ENCODE peak calls at places on chromosome 1, in six cellular contexts. P, Y, L, X, R and W are unnamed samples.

GRCh38 chr1:198653815-198654413 is 15.1 kb downstream of the PTPRC start:
- DNase-seq in R (no peak), L (no peak), Y (no peak), P (no peak), X (no peak), W (no peak)

GRCh38 chr1:119101563-119101962 is 38.9 kb downstream of the WARS2 start:
- DNase-seq in Y (peak; percentile 99), L (no peak), X (no peak), R (no peak), P (no peak), W (peak; percentile 74)

GRCh38 chr1:162088281-162088969 is 18.9 kb downstream of the NOS1AP start:
- DNase-seq in Y (no peak), P (no peak), R (no peak), X (no peak), L (no peak), W (no peak)

GRCh38 chr1:30415171-30415940 is 308.0 kb downstream of the MATN1 start:
- DNase-seq in L (no peak), R (no peak), Y (no peak), P (no peak), X (no peak), W (no peak)

GRCh38 chr1:155981266-155982088 is 3.1 kb upstream of the ARHGEF2 start:
- DNase-seq in L (peak; percentile 68), X (peak; percentile 59), Y (peak; percentile 99), R (peak; percentile 27), P (no peak), W (no peak)

GRCh38 chr1:246779561-246780175 is 55.5 kb downstream of the SCCPDH start:
- DNase-seq in L (no peak), X (no peak), Y (no peak), R (no peak), P (no peak), W (no peak)

GRCh38 chr1:54384921-54385726 is 21.1 kb downstream of the SSBP3 start:
- DNase-seq in P (no peak), X (no peak), Y (peak; percentile 49), R (no peak), L (peak; percentile 4), W (no peak)

GRCh38 chr1:29754608-29755375 is 518.5 kb downstream of the PTPRU start:
- DNase-seq in X (no peak), L (no peak), P (no peak), Y (no peak), R (no peak), W (no peak)

GRCh38 chr1:34549199-34549598 is 205.6 kb upstream of the GJB5 start:
- DNase-seq in Y (no peak), P (no peak), L (no peak), R (peak; percentile 9), X (no peak), W (no peak)

GRCh38 chr1:236576004-236576403 is 28.3 kb downstream of the HEATR1 start:
- DNase-seq in X (no peak), L (no peak), Y (peak; percentile 89), P (no peak), R (no peak), W (no peak)

GRCh38 chr1:51265618-51266017 is 29.5 kb downstream of the RNF11 start:
- DNase-seq in R (no peak), P (no peak), X (no peak), Y (no peak), L (no peak), W (no peak)

GRCh38 chr1:109621402-109622101 is 1.9 kb downstream of the AMPD2 start:
- DNase-seq in L (no peak), Y (no peak), X (no peak), R (no peak), P (no peak), W (no peak)

GRCh38 chr1:39620659-39621165 is 18.7 kb downstream of the HEYL start:
- DNase-seq in L (no peak), X (no peak), Y (no peak), P (no peak), R (no peak), W (no peak)

GRCh38 chr1:57868895-57869294 is 445.0 kb upstream of the DAB1 start:
- DNase-seq in R (no peak), X (no peak), Y (no peak), P (no peak), L (no peak), W (no peak)

GRCh38 chr1:214165850-214166374 is 115.0 kb upstream of the SMYD2 start:
- DNase-seq in Y (no peak), X (no peak), R (no peak), L (no peak), P (no peak), W (no peak)

GRCh38 chr1:116254776-116255175 is 118.3 kb upstream of the ATP1A1 start:
- DNase-seq in Y (peak; percentile 26), X (no peak), L (no peak), R (no peak), P (no peak), W (no peak)